ENCODE peak calls at places on chromosomes 5 and 9, in four cellular contexts. O is ascending aorta, W is psoas muscle, Z is colonic mucosa. D is an unnamed sample.

GRCh38 chr5:96516631-96517071 is 83.6 kb upstream of the PCSK1 start:
- DNase-seq in O (no peak), W (no peak), Z (no peak), D (no peak)

GRCh38 chr9:109506097-109506712 is 8.1 kb upstream of the PTPN3 start:
- DNase-seq in Z (no peak), O (no peak), W (no peak), D (no peak)

GRCh38 chr9:68749579-68750159 is 44.6 kb downstream of the PIP5K1B start:
- DNase-seq in W (no peak), Z (no peak), O (no peak), D (no peak)

GRCh38 chr9:14956162-14956561 is 45.9 kb upstream of the FREM1 start:
- DNase-seq in W (no peak), Z (no peak), O (no peak), D (no peak)

GRCh38 chr5:961711-962240 is 46.8 kb upstream of the NKD2 start:
- DNase-seq in W (no peak), Z (no peak), O (no peak), D (no peak)

GRCh38 chr9:114888599-114888998 is 41.8 kb downstream of the TNFSF8 start:
- DNase-seq in O (no peak), Z (no peak), W (no peak), D (no peak)

GRCh38 chr5:39411051-39411450 is 13.7 kb downstream of the DAB2 start:
- DNase-seq in O (no peak), Z (no peak), W (no peak), D (no peak)

GRCh38 chr5:12936184-12936583 is 1008.3 kb downstream of the DNAH5 start:
- DNase-seq in Z (no peak), O (no peak), W (no peak), D (no peak)

GRCh38 chr5:35902032-35902681 is 36.3 kb downstream of the CAPSL start:
- DNase-seq in W (no peak), Z (no peak), O (no peak), D (peak; percentile 12)

GRCh38 chr9:123389070-123389469 is 33.1 kb downstream of the CRB2 start:
- DNase-seq in Z (no peak), O (no peak), W (no peak), D (no peak)

GRCh38 chr5:173242675-173243085 is 7.7 kb upstream of the NKX2-5 start:
- DNase-seq in Z (no peak), O (no peak), W (no peak), D (no peak)

GRCh38 chr5:5617024-5617423 is 194.5 kb downstream of the ICE1 start:
- DNase-seq in Z (no peak), W (no peak), O (no peak), D (no peak)

GRCh38 chr5:114391321-114391720 is 29.5 kb downstream of the KCNN2 start:
- DNase-seq in O (no peak), Z (no peak), W (no peak), D (no peak)

GRCh38 chr9:90455316-90455715 is 187.3 kb downstream of the DIRAS2 start:
- DNase-seq in W (no peak), O (no peak), Z (no peak), D (no peak)

GRCh38 chr9:127130661-127131538 is 8.5 kb upstream of the ANGPTL2 start:
- DNase-seq in W (peak; percentile 81), Z (no peak), O (no peak), D (peak; percentile 65)

GRCh38 chr5:172076783-172077244 is 70.4 kb upstream of the FBXW11 start:
- DNase-seq in Z (no peak), W (no peak), O (no peak), D (peak; percentile 62)
- H3K36me3 ChIP-seq in Z (peaks cover 1% of the 10 kb centered on the region), W (peaks cover 14% of the 10 kb centered on the region), O (peaks cover 2% of the 10 kb centered on the region), D (peaks cover 24% of the 10 kb centered on the region)

GRCh38 chr9:137200311-137201204 is at the start of gene TPRN:
- DNase-seq in O (peak; percentile 99), W (peak; percentile 100), Z (peak; percentile 99), D (peak; percentile 99)

GRCh38 chr9:137195525-137196220 is 4.9 kb downstream of the TPRN start:
- DNase-seq in O (no peak), Z (peak; percentile 96), W (no peak), D (no peak)

GRCh38 chr9:137199411-137200121 is 975 bp downstream of the TPRN start:
- DNase-seq in Z (no peak), O (no peak), W (no peak), D (no peak)

GRCh38 chr9:137198748-137199276 is 1.7 kb downstream of the TPRN start:
- DNase-seq in W (no peak), O (no peak), Z (peak; percentile 61), D (no peak)

DNA sequence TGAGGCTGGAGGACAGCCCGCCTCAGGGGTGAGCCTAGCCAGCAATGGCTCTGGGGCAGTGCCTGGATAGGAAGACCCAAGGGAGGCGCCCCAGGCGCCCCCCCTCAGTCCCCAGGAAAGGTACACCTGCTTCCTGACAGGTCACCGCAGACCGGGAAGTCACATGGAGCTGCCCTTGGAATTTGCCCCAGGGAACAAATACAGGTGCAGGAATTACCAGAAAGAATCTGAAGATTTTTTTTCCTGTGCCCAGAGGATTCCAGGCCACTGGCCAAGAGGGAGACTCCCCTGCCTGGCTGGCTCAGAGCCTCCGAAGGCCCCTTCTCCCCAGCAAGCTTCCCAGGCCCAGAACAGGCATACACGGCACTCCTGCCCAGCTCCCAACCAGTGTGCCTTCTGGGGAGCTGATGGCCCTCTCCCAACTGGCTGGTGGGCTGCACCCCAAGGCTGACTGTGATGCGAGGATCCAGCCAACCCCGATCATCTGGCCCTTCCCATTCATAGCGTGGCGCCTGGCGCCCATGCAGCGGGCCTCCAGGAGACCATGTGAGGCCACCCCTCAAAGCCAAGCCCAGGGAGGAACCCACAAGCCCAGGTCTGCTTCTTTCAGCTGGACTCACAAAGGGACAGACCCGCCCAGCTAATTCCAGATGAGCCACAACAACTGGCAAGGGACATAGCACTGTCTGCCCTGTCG is 2.3 kb downstream of the TPRN start:
- DNase-seq in Z (peak; percentile 91), O (no peak), W (no peak), D (no peak)
- H3K4me3 ChIP-seq in Z (peak overlapping the region; percentile 50), O (no peak overlapping the region), W (peak overlapping the region; percentile 90), D (no peak overlapping the region)

GRCh38 chr5:81552844-81553569 is 159.1 kb upstream of the ACOT12 start:
- DNase-seq in O (no peak), Z (no peak), W (no peak), D (peak; percentile 2)

GRCh38 chr5:81555865-81556264 is 161.9 kb upstream of the ACOT12 start:
- DNase-seq in Z (no peak), O (no peak), W (no peak), D (no peak)

GRCh38 chr5:81556809-81557208 is 162.9 kb upstream of the ACOT12 start:
- DNase-seq in O (no peak), Z (no peak), W (no peak), D (no peak)

GRCh38 chr5:81554647-81555046 is 160.7 kb upstream of the ACOT12 start:
- DNase-seq in O (no peak), W (no peak), Z (no peak), D (no peak)

DNA sequence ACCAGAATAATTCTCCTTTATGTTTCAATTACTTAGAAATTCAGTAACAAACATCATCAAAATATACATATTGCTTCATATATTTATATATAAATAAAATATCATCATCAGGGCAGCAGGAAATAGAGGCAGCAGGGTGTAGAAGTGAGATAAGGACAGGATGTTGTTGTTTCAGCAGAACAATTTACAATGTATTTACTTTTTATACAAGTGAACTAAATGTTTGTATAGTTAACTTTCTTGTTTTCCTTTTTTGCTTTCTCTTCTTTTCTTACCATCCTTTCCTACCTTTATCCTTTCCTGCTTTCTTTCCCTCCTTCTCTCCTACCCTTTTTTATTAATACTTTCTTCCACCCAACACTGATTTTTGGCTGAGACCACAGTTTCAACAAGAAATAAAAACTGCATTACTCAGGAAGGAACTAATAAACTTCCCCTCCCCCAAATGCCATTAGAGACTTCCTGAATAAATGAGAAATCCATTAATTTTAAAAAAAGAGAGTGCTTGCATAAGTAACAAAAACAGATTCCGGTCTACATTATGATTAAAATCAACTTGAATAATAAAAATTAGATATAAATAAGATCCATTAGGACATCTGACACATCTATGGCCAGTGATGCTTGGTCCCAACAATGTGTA is 159.8 kb upstream of the ACOT12 start:
- DNase-seq in Z (no peak), O (no peak), W (no peak), D (no peak)
- H3K27ac ChIP-seq in Z (no peak overlapping the region), O (no peak overlapping the region), W (no peak overlapping the region), D (no peak overlapping the region)

DNA sequence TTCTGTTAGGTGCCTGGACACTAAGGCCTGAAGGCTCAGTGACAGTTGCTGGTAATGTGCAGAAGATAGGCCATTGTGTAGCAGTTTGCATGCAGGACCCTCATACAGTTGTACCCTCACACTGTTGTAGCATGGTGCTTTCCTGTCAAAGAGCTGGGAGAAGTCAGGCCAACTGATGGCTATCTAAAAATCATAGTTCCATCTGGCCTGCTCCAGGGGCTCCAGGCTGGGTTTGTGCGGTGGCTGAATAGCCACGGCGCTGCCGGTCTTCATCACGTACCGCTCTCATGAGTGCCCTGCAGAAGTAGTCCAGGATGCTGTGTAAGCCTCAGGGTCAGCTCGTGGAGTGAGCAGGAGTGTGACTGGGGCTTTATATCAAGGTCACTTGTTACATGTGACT is 12.2 kb downstream of the SECISBP2 start:
- DNase-seq in W (no peak), O (no peak), Z (no peak), D (no peak)
- H3K36me3 ChIP-seq in W (peaks cover 98% of the 10 kb centered on the region), O (peaks cover 91% of the 10 kb centered on the region), Z (peaks cover 36% of the 10 kb centered on the region), D (peaks cover 49% of the 10 kb centered on the region)

GRCh38 chr9:21549890-21550289 is 67.8 kb upstream of the IFNE start:
- DNase-seq in Z (no peak), O (no peak), W (no peak), D (no peak)

GRCh38 chr9:21546949-21547348 is 64.8 kb upstream of the IFNE start:
- DNase-seq in O (no peak), Z (no peak), W (no peak), D (no peak)

GRCh38 chr9:21551401-21551800 is 69.3 kb upstream of the IFNE start:
- DNase-seq in Z (no peak), O (no peak), W (no peak), D (no peak)

GRCh38 chr9:21550392-21550791 is 68.3 kb upstream of the IFNE start:
- DNase-seq in O (no peak), W (no peak), Z (no peak), D (no peak)

GRCh38 chr9:21549251-21549765 is 67.2 kb upstream of the IFNE start:
- DNase-seq in W (no peak), Z (peak; percentile 45), O (no peak), D (peak; percentile 95)
- H3K4me3 ChIP-seq in W (no peak overlapping the region), Z (no peak overlapping the region), O (no peak overlapping the region), D (peak overlapping the region; percentile 24)

GRCh38 chr9:106883626-106884190 is 20.7 kb downstream of the ZNF462 start:
- DNase-seq in W (no peak), Z (no peak), O (no peak), D (peak; percentile 20)

GRCh38 chr9:106886111-106887046 is 23.4 kb downstream of the ZNF462 start:
- DNase-seq in O (no peak), Z (no peak), W (no peak), D (no peak)

GRCh38 chr9:106887066-106887465 is 24.1 kb downstream of the ZNF462 start:
- DNase-seq in O (no peak), Z (no peak), W (no peak), D (no peak)

GRCh38 chr9:106883030-106883429 is 20.1 kb downstream of the ZNF462 start:
- DNase-seq in O (no peak), W (no peak), Z (no peak), D (no peak)

DNA sequence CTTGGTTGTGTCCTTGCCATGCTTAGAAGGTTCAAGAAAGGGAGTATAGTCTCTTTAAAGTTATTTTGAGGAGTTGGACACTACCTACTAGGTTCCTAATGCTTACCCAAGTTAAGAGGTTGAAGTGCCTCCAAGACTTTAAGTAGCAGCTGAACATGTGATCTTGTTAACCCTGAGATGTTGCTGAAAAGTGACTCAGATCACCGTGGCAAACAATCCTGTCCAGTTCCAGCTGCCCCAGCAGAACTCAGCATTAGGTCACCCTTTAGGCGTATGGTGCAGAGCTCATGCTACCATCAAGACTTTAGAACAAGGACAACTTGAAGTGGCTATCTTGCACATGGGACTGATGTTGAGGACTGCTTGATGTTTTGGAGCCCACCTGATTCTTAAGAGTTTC is 22.5 kb downstream of the ZNF462 start:
- DNase-seq in W (no peak), Z (no peak), O (no peak), D (peak; percentile 81)
- H3K27ac ChIP-seq in W (peak overlapping the region; percentile 89), Z (no peak overlapping the region), O (no peak overlapping the region), D (no peak overlapping the region)

D was measured in brain microvascular endothelial cell.